ENCODE peak calls at places on chromosome 15, in seven cellular contexts. One of them, this sample, is unnamed.

GRCh38 chr15:62241135-62241770 is 76.2 kb upstream of the C2CD4B start:
- DNase-seq in mesendoderm: peak
- DNase-seq in neuronal stem cell: peak
- DNase-seq in H9: peak
- DNase-seq in trophoblast cell: peak
- DNase-seq in IMR-90: no peak
- DNase-seq in mesenchymal stem cell: peak
- DNase-seq in this sample: peak

GRCh38 chr15:40256642-40257235 is 17.9 kb downstream of the PAK6 start:
- DNase-seq in neuronal stem cell: no peak
- DNase-seq in H9: no peak
- DNase-seq in mesenchymal stem cell: peak
- DNase-seq in trophoblast cell: peak
- DNase-seq in mesendoderm: peak
- DNase-seq in IMR-90: peak
- DNase-seq in this sample: no peak

GRCh38 chr15:43274136-43274535 is 7.4 kb upstream of the TGM5 start:
- DNase-seq in mesendoderm: no peak
- DNase-seq in neuronal stem cell: no peak
- DNase-seq in trophoblast cell: no peak
- DNase-seq in mesenchymal stem cell: no peak
- DNase-seq in H9: no peak
- DNase-seq in IMR-90: no peak
- DNase-seq in this sample: no peak

GRCh38 chr15:58410353-58410752 is 21.4 kb upstream of the LIPC start:
- DNase-seq in mesendoderm: no peak
- DNase-seq in mesenchymal stem cell: no peak
- DNase-seq in neuronal stem cell: no peak
- DNase-seq in H9: no peak
- DNase-seq in IMR-90: peak
- DNase-seq in trophoblast cell: no peak
- DNase-seq in this sample: no peak

GRCh38 chr15:74626752-74627692 is 11.4 kb downstream of the CLK3 start:
- DNase-seq in mesenchymal stem cell: no peak
- DNase-seq in mesendoderm: no peak
- DNase-seq in neuronal stem cell: no peak
- DNase-seq in IMR-90: no peak
- DNase-seq in H9: no peak
- DNase-seq in trophoblast cell: no peak
- DNase-seq in this sample: no peak

GRCh38 chr15:62141200-62141599 is 23.9 kb downstream of the C2CD4B start:
- DNase-seq in neuronal stem cell: no peak
- DNase-seq in mesenchymal stem cell: no peak
- DNase-seq in trophoblast cell: no peak
- DNase-seq in IMR-90: no peak
- DNase-seq in mesendoderm: no peak
- DNase-seq in H9: no peak
- DNase-seq in this sample: no peak

GRCh38 chr15:95919460-95919859 is 411.0 kb upstream of the NR2F2 start:
- DNase-seq in H9: no peak
- DNase-seq in IMR-90: peak
- DNase-seq in neuronal stem cell: no peak
- DNase-seq in mesenchymal stem cell: no peak
- DNase-seq in mesendoderm: no peak
- DNase-seq in trophoblast cell: no peak
- DNase-seq in this sample: no peak

GRCh38 chr15:73688455-73688854 is 4.3 kb downstream of the CD276 start:
- DNase-seq in mesenchymal stem cell: peak
- DNase-seq in mesendoderm: no peak
- DNase-seq in IMR-90: peak
- DNase-seq in H9: peak
- DNase-seq in neuronal stem cell: no peak
- DNase-seq in trophoblast cell: peak
- DNase-seq in this sample: no peak

GRCh38 chr15:58628206-58629057 is 121.1 kb downstream of the ADAM10 start:
- DNase-seq in neuronal stem cell: no peak
- DNase-seq in H9: no peak
- DNase-seq in IMR-90: no peak
- DNase-seq in mesendoderm: no peak
- DNase-seq in trophoblast cell: no peak
- DNase-seq in mesenchymal stem cell: peak
- DNase-seq in this sample: no peak

GRCh38 chr15:39429898-39430357 is 151.0 kb upstream of the THBS1 start:
- DNase-seq in mesenchymal stem cell: peak
- DNase-seq in trophoblast cell: no peak
- DNase-seq in IMR-90: peak
- DNase-seq in mesendoderm: no peak
- DNase-seq in neuronal stem cell: no peak
- DNase-seq in H9: no peak
- DNase-seq in this sample: no peak

GRCh38 chr15:78906310-78906608 is 33.6 kb downstream of the MORF4L1 start:
- DNase-seq in neuronal stem cell: no peak
- DNase-seq in mesendoderm: no peak
- DNase-seq in trophoblast cell: peak
- DNase-seq in IMR-90: peak
- DNase-seq in H9: no peak
- DNase-seq in mesenchymal stem cell: peak
- DNase-seq in this sample: no peak

GRCh38 chr15:101723874-101724674 is at the start of gene TARS3:
- DNase-seq in trophoblast cell: peak
- DNase-seq in IMR-90: peak
- DNase-seq in neuronal stem cell: peak
- DNase-seq in mesendoderm: peak
- DNase-seq in mesenchymal stem cell: peak
- DNase-seq in H9: peak
- DNase-seq in this sample: peak

GRCh38 chr15:42385206-42385979 is 26.1 kb downstream of the CAPN3 start:
- DNase-seq in mesenchymal stem cell: peak
- DNase-seq in mesendoderm: peak
- DNase-seq in neuronal stem cell: peak
- DNase-seq in trophoblast cell: peak
- DNase-seq in H9: peak
- DNase-seq in IMR-90: peak
- DNase-seq in this sample: peak

GRCh38 chr15:62986948-62987347 is 55.6 kb upstream of the TPM1 start:
- DNase-seq in IMR-90: no peak
- DNase-seq in mesenchymal stem cell: no peak
- DNase-seq in trophoblast cell: no peak
- DNase-seq in H9: no peak
- DNase-seq in mesendoderm: no peak
- DNase-seq in neuronal stem cell: no peak
- DNase-seq in this sample: no peak

GRCh38 chr15:89067751-89068150 is 20.5 kb upstream of the ABHD2 start:
- DNase-seq in trophoblast cell: no peak
- DNase-seq in mesendoderm: no peak
- DNase-seq in neuronal stem cell: no peak
- DNase-seq in IMR-90: peak
- DNase-seq in mesenchymal stem cell: no peak
- DNase-seq in H9: no peak
- DNase-seq in this sample: no peak

GRCh38 chr15:61812476-61812875 is 247.8 kb downstream of the VPS13C start:
- DNase-seq in mesenchymal stem cell: no peak
- DNase-seq in H9: no peak
- DNase-seq in IMR-90: no peak
- DNase-seq in mesendoderm: no peak
- DNase-seq in trophoblast cell: no peak
- DNase-seq in neuronal stem cell: no peak
- DNase-seq in this sample: no peak

GRCh38 chr15:35168464-35168863 is 83.4 kb upstream of the NANOGP8 start:
- DNase-seq in mesendoderm: no peak
- DNase-seq in trophoblast cell: no peak
- DNase-seq in IMR-90: peak
- DNase-seq in H9: no peak
- DNase-seq in mesenchymal stem cell: peak
- DNase-seq in neuronal stem cell: no peak
- DNase-seq in this sample: no peak

GRCh38 chr15:59283717-59284336 is 77.2 kb downstream of the LDHAL6B start:
- DNase-seq in IMR-90: no peak
- DNase-seq in neuronal stem cell: no peak
- DNase-seq in mesenchymal stem cell: no peak
- DNase-seq in mesendoderm: peak
- DNase-seq in trophoblast cell: peak
- DNase-seq in H9: no peak
- DNase-seq in this sample: peak

GRCh38 chr15:94793641-94794040 is 562.3 kb downstream of the MCTP2 start:
- DNase-seq in mesenchymal stem cell: peak
- DNase-seq in trophoblast cell: no peak
- DNase-seq in IMR-90: peak
- DNase-seq in mesendoderm: peak
- DNase-seq in neuronal stem cell: no peak
- DNase-seq in H9: no peak
- DNase-seq in this sample: no peak

GRCh38 chr15:32819406-32819930 is 101.7 kb downstream of the GREM1 start:
- DNase-seq in H9: no peak
- DNase-seq in neuronal stem cell: no peak
- DNase-seq in mesendoderm: no peak
- DNase-seq in IMR-90: no peak
- DNase-seq in mesenchymal stem cell: no peak
- DNase-seq in trophoblast cell: no peak
- DNase-seq in this sample: no peak

GRCh38 chr15:78224024-78224413 is 10.3 kb downstream of the ACSBG1 start:
- DNase-seq in mesendoderm: no peak
- DNase-seq in H9: no peak
- DNase-seq in neuronal stem cell: no peak
- DNase-seq in IMR-90: no peak
- DNase-seq in mesenchymal stem cell: no peak
- DNase-seq in trophoblast cell: no peak
- DNase-seq in this sample: no peak

GRCh38 chr15:40471778-40472130 is 970 bp downstream of the CHST14 start:
- DNase-seq in trophoblast cell: peak
- DNase-seq in mesendoderm: peak
- DNase-seq in neuronal stem cell: no peak
- DNase-seq in IMR-90: peak
- DNase-seq in mesenchymal stem cell: no peak
- DNase-seq in H9: peak
- DNase-seq in this sample: peak

GRCh38 chr15:56871180-56871579 is 47.3 kb upstream of the TCF12 start:
- DNase-seq in H9: no peak
- DNase-seq in mesenchymal stem cell: peak
- DNase-seq in neuronal stem cell: no peak
- DNase-seq in IMR-90: peak
- DNase-seq in trophoblast cell: peak
- DNase-seq in mesendoderm: peak
- DNase-seq in this sample: no peak

GRCh38 chr15:73838795-73839565 is 34.4 kb upstream of the TBC1D21 start:
- DNase-seq in mesenchymal stem cell: no peak
- DNase-seq in trophoblast cell: no peak
- DNase-seq in mesendoderm: no peak
- DNase-seq in IMR-90: no peak
- DNase-seq in neuronal stem cell: no peak
- DNase-seq in H9: no peak
- DNase-seq in this sample: no peak

DNA sequence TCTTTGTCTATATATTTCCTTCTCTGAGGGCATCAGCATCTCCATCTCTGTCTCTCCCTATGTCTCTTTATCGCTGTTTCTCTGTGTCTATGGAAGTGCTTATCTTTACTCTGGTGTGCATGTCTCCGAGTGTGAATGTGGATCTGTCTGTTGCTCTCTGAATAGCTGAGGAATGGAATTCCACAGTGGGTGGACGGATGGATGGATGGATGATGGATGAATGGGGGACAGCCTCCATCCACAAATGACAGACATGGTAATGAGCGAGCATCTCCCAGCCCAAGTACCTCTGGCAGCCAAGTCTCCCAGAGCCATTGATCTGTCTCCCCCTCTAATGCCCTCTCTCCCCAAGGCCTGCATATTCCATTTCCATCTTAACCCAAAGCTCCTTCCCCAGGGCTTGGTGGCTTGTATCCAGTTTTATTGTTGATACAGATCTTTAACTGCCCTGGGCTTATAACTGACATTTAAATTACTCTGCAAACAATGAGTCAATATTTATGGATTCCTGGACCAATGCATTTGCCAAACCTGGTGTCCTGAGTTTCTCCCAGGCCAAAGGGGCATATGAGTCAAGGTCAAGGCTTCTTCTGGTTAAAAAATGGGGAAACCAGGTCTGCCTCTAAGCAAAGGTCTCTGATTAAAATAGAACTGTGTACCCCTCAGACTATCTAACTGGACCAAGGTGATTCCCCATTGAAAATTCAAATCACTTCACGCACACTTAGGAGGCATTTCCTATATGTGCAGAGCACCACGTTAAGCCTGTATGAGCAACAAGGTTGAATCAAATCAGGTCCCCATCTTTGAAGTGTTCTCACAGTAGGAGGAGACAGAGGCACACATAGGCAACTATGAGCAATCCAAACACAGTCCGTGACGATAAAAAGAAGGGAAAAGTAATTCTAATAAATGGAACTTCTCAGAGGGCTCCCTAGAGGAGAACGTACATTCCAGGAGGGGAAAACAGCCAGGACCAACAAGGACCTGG is 109.9 kb downstream of the TLE3 start:
- DNase-seq in mesenchymal stem cell: no peak
- DNase-seq in mesendoderm: no peak
- DNase-seq in neuronal stem cell: no peak
- DNase-seq in H9: no peak
- DNase-seq in trophoblast cell: no peak
- DNase-seq in IMR-90: no peak
- DNase-seq in this sample: no peak
- H3K4me2 ChIP-seq in mesenchymal stem cell: no peak
- H3K4me2 ChIP-seq in mesendoderm: no peak
- H3K4me2 ChIP-seq in neuronal stem cell: no peak
- H3K4me2 ChIP-seq in H9: no peak
- H3K4me2 ChIP-seq in trophoblast cell: no peak
- H3K4me2 ChIP-seq in IMR-90: no peak
- H3K4me2 ChIP-seq in this sample: no peak

GRCh38 chr15:86018679-86019078 is 61.0 kb upstream of the AGBL1 start:
- DNase-seq in neuronal stem cell: no peak
- DNase-seq in mesendoderm: no peak
- DNase-seq in mesenchymal stem cell: no peak
- DNase-seq in IMR-90: no peak
- DNase-seq in trophoblast cell: no peak
- DNase-seq in H9: no peak
- DNase-seq in this sample: no peak
- H2AK5ac ChIP-seq in neuronal stem cell: no peak
- H2AK5ac ChIP-seq in mesendoderm: no peak
- H2AK5ac ChIP-seq in mesenchymal stem cell: no peak
- H2AK5ac ChIP-seq in IMR-90: no peak
- H2AK5ac ChIP-seq in trophoblast cell: no peak
- H2AK5ac ChIP-seq in H9: no peak
- H2AK5ac ChIP-seq in this sample: no peak

GRCh38 chr15:90106522-90107117 is 4.4 kb upstream of the IDH2 start:
- DNase-seq in neuronal stem cell: no peak
- DNase-seq in mesenchymal stem cell: peak
- DNase-seq in mesendoderm: peak
- DNase-seq in trophoblast cell: peak
- DNase-seq in IMR-90: peak
- DNase-seq in H9: no peak
- DNase-seq in this sample: no peak
- H3K4me2 ChIP-seq in neuronal stem cell: peak
- H3K4me2 ChIP-seq in mesenchymal stem cell: peak
- H3K4me2 ChIP-seq in mesendoderm: no peak
- H3K4me2 ChIP-seq in trophoblast cell: peak
- H3K4me2 ChIP-seq in IMR-90: no peak
- H3K4me2 ChIP-seq in H9: no peak
- H3K4me2 ChIP-seq in this sample: no peak

DNA sequence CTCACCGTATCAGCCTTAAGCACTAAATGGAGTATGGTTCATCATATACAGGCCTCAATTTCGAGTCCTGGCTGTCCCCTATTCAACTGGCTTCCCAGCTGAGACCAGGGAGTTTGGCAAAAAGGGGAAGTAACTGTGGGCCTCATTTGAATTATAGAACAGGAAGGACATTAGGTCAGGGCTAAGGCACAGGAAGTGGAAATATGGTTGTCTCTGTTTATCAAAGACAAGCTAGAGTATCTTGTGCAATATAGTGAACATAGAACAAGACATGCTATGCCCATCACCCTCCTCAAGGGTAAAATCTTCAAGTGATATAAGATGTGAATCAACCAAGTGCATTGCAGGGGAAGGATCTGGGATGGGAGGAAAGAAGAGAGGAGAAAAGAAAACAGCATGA is 494.4 kb downstream of the NTRK3 start:
- DNase-seq in IMR-90: no peak
- DNase-seq in neuronal stem cell: no peak
- DNase-seq in trophoblast cell: no peak
- DNase-seq in H9: no peak
- DNase-seq in mesendoderm: no peak
- DNase-seq in mesenchymal stem cell: peak
- DNase-seq in this sample: no peak
- H2AK5ac ChIP-seq in IMR-90: no peak
- H2AK5ac ChIP-seq in neuronal stem cell: no peak
- H2AK5ac ChIP-seq in trophoblast cell: no peak
- H2AK5ac ChIP-seq in H9: no peak
- H2AK5ac ChIP-seq in mesendoderm: no peak
- H2AK5ac ChIP-seq in mesenchymal stem cell: no peak
- H2AK5ac ChIP-seq in this sample: no peak